ENCODE peak calls at places on chromosomes 16 and 17, in six cellular contexts. One of them, this sample, is unnamed.

GRCh38 chr17:40177275-40177874 is at the start of gene RAPGEFL1:
- DNase-seq in mesenchymal stem cell: peak; percentile 74
- DNase-seq in H1: no peak
- DNase-seq in mesendoderm: peak; percentile 88
- DNase-seq in IMR-90: peak; percentile 55
- DNase-seq in neuronal stem cell: peak; percentile 75
- DNase-seq in this sample: peak; percentile 69

GRCh38 chr16:72598696-72599095 is 426.7 kb upstream of the PMFBP1 start:
- DNase-seq in IMR-90: no peak
- DNase-seq in neuronal stem cell: no peak
- DNase-seq in mesendoderm: no peak
- DNase-seq in mesenchymal stem cell: no peak
- DNase-seq in H1: no peak
- DNase-seq in this sample: no peak

GRCh38 chr16:77723108-77723514 is 797 bp downstream of the NUDT7 start:
- DNase-seq in mesenchymal stem cell: peak; percentile 91
- DNase-seq in neuronal stem cell: no peak
- DNase-seq in H1: no peak
- DNase-seq in IMR-90: peak; percentile 72
- DNase-seq in mesendoderm: no peak
- DNase-seq in this sample: peak; percentile 2

GRCh38 chr17:4420692-4421131 is 13.0 kb upstream of the SPNS3 start:
- DNase-seq in IMR-90: peak; percentile 74
- DNase-seq in mesenchymal stem cell: peak; percentile 73
- DNase-seq in neuronal stem cell: peak; percentile 73
- DNase-seq in H1: no peak
- DNase-seq in mesendoderm: peak; percentile 86
- DNase-seq in this sample: peak; percentile 43

GRCh38 chr16:28003923-28004322 is 59.6 kb downstream of the GSG1L start:
- DNase-seq in mesendoderm: no peak
- DNase-seq in H1: no peak
- DNase-seq in IMR-90: no peak
- DNase-seq in mesenchymal stem cell: no peak
- DNase-seq in neuronal stem cell: no peak
- DNase-seq in this sample: no peak

GRCh38 chr17:48012151-48012520 is 25.5 kb downstream of the COPZ2 start:
- DNase-seq in H1: no peak
- DNase-seq in neuronal stem cell: no peak
- DNase-seq in mesenchymal stem cell: no peak
- DNase-seq in mesendoderm: peak; percentile 81
- DNase-seq in IMR-90: no peak
- DNase-seq in this sample: no peak

GRCh38 chr16:27310576-27311448 is 3.0 kb upstream of the IL4R start:
- DNase-seq in IMR-90: no peak
- DNase-seq in neuronal stem cell: no peak
- DNase-seq in H1: no peak
- DNase-seq in mesendoderm: no peak
- DNase-seq in mesenchymal stem cell: no peak
- DNase-seq in this sample: no peak

GRCh38 chr16:85687651-85688471 is 893 bp downstream of the GINS2 start:
- DNase-seq in H1: no peak
- DNase-seq in IMR-90: no peak
- DNase-seq in neuronal stem cell: no peak
- DNase-seq in mesendoderm: no peak
- DNase-seq in mesenchymal stem cell: no peak
- DNase-seq in this sample: no peak

GRCh38 chr17:56593741-56594527 is 435 bp downstream of the NOG start:
- DNase-seq in mesenchymal stem cell: peak; percentile 83
- DNase-seq in neuronal stem cell: no peak
- DNase-seq in IMR-90: peak; percentile 71
- DNase-seq in mesendoderm: no peak
- DNase-seq in H1: no peak
- DNase-seq in this sample: peak; percentile 48

GRCh38 chr16:11674818-11675560 is 6.7 kb downstream of the SNN start:
- DNase-seq in IMR-90: peak; percentile 51
- DNase-seq in H1: no peak
- DNase-seq in mesendoderm: no peak
- DNase-seq in mesenchymal stem cell: peak; percentile 52
- DNase-seq in neuronal stem cell: no peak
- DNase-seq in this sample: no peak

GRCh38 chr16:73054131-73054496 is 6.2 kb upstream of the ZFHX3 start:
- DNase-seq in IMR-90: no peak
- DNase-seq in mesenchymal stem cell: no peak
- DNase-seq in neuronal stem cell: no peak
- DNase-seq in mesendoderm: no peak
- DNase-seq in H1: no peak
- DNase-seq in this sample: no peak

GRCh38 chr17:68600123-68600880 is 865 bp downstream of the FAM20A start:
- DNase-seq in mesenchymal stem cell: peak; percentile 14
- DNase-seq in H1: no peak
- DNase-seq in IMR-90: no peak
- DNase-seq in neuronal stem cell: peak; percentile 44
- DNase-seq in mesendoderm: peak; percentile 74
- DNase-seq in this sample: peak; percentile 40

GRCh38 chr16:56748191-56748590 is 18.3 kb downstream of the NUP93 start:
- DNase-seq in neuronal stem cell: no peak
- DNase-seq in H1: no peak
- DNase-seq in mesendoderm: no peak
- DNase-seq in IMR-90: no peak
- DNase-seq in mesenchymal stem cell: no peak
- DNase-seq in this sample: no peak

GRCh38 chr16:88593489-88593888 is 23.3 kb downstream of the ZC3H18 start:
- DNase-seq in IMR-90: no peak
- DNase-seq in mesendoderm: no peak
- DNase-seq in H1: no peak
- DNase-seq in neuronal stem cell: no peak
- DNase-seq in mesenchymal stem cell: no peak
- DNase-seq in this sample: no peak

GRCh38 chr16:48291754-48292153 is 44.4 kb upstream of the ABCC11 start:
- DNase-seq in IMR-90: no peak
- DNase-seq in neuronal stem cell: no peak
- DNase-seq in mesendoderm: no peak
- DNase-seq in H1: no peak
- DNase-seq in mesenchymal stem cell: no peak
- DNase-seq in this sample: no peak
- H2BK120ac ChIP-seq in IMR-90: no peak overlapping the region
- H2BK120ac ChIP-seq in neuronal stem cell: no peak overlapping the region
- H2BK120ac ChIP-seq in mesendoderm: no peak overlapping the region
- H2BK120ac ChIP-seq in H1: no peak overlapping the region
- H2BK120ac ChIP-seq in mesenchymal stem cell: no peak overlapping the region
- H2BK120ac ChIP-seq in this sample: no peak overlapping the region

DNA sequence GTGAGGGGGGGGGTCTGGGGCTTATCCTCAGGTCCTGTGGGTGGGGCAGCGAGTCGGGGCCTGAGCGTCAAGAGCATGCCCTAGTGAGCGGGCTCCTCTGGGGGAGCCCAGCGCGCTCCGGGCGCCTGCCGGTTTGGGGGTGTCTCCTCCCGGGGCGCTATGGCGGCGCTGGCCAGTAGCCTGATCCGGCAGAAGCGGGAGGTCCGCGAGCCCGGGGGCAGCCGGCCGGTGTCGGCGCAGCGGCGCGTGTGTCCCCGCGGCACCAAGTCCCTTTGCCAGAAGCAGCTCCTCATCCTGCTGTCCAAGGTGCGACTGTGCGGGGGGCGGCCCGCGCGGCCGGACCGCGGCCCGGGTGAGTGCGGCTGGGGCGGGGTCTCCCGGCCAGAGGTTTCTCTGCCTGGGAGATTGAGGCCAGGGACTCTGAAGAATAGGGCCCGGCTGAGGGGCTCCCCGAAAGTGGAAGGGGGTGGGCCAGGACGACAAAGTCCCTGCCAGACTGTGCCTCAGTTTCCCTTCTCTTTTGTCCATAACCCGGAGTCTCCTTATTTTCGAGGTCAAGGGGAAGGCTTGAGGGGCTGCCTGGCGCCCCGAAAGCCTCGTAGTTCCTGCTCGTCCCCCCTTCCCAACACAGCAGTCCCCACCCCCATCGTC is at the start of gene FGF11:
- DNase-seq in H1: no peak
- DNase-seq in IMR-90: no peak
- DNase-seq in mesenchymal stem cell: no peak
- DNase-seq in neuronal stem cell: no peak
- DNase-seq in mesendoderm: no peak
- DNase-seq in this sample: no peak
- H3K4me3 ChIP-seq in H1: peak within 1 kb of the TSS; percentile 65
- H3K4me3 ChIP-seq in IMR-90: peak within 1 kb of the TSS; percentile 48
- H3K4me3 ChIP-seq in mesenchymal stem cell: peak within 1 kb of the TSS; percentile 57
- H3K4me3 ChIP-seq in neuronal stem cell: peak within 1 kb of the TSS; percentile 98
- H3K4me3 ChIP-seq in mesendoderm: peak within 1 kb of the TSS; percentile 87
- H3K4me3 ChIP-seq in this sample: peak within 1 kb of the TSS; percentile 74

DNA sequence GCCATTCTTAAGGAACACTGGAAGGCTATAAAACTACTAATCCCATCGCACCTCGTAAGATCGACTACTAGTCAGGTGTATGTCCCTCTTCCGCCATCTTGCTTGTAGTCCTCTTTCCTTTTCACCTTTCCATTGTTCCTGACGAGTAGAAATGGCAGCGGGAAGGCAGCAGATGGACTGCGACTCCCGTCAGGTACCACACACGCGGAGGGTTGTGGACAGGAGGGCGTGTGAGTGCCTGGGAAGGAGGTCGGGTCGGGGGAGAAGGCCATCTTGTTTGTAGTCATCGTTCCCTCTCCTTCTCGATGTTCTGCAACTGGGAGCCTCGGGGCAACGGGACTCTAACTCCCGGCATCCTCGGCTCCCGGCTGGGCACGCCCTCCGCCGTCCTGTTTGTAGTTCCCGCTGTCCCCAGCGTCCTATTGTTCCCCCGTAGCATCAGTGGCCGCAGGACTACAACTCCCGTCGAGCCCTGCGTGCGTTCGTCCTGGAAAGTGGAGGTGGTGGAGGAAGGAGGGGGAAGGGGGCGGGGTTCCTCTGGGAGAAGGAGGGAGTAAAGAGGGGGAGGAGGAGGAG is 324 bp upstream of the FBXL19 start:
- DNase-seq in IMR-90: peak; percentile 99
- DNase-seq in mesendoderm: peak; percentile 100
- DNase-seq in mesenchymal stem cell: peak; percentile 100
- DNase-seq in neuronal stem cell: peak; percentile 100
- DNase-seq in H1: peak; percentile 99
- DNase-seq in this sample: peak; percentile 100
- H2BK120ac ChIP-seq in IMR-90: peak overlapping the region; percentile 92
- H2BK120ac ChIP-seq in mesendoderm: no peak overlapping the region
- H2BK120ac ChIP-seq in mesenchymal stem cell: peak overlapping the region; percentile 29
- H2BK120ac ChIP-seq in neuronal stem cell: no peak overlapping the region
- H2BK120ac ChIP-seq in H1: no peak overlapping the region
- H2BK120ac ChIP-seq in this sample: peak overlapping the region; percentile 57

GRCh38 chr16:84225571-84225970 is 14.2 kb downstream of the KCNG4 start:
- DNase-seq in mesendoderm: no peak
- DNase-seq in H1: no peak
- DNase-seq in mesenchymal stem cell: no peak
- DNase-seq in neuronal stem cell: no peak
- DNase-seq in IMR-90: no peak
- DNase-seq in this sample: no peak
- H3K4me3 ChIP-seq in mesendoderm: no peak overlapping the region
- H3K4me3 ChIP-seq in H1: no peak overlapping the region
- H3K4me3 ChIP-seq in mesenchymal stem cell: no peak overlapping the region
- H3K4me3 ChIP-seq in neuronal stem cell: peak overlapping the region; percentile 16
- H3K4me3 ChIP-seq in IMR-90: no peak overlapping the region
- H3K4me3 ChIP-seq in this sample: no peak overlapping the region

GRCh38 chr17:1714980-1715802 is 5.0 kb upstream of the TLCD2 start:
- DNase-seq in H1: no peak
- DNase-seq in mesenchymal stem cell: peak; percentile 91
- DNase-seq in neuronal stem cell: no peak
- DNase-seq in mesendoderm: peak; percentile 93
- DNase-seq in IMR-90: peak; percentile 88
- DNase-seq in this sample: peak; percentile 95

GRCh38 chr17:1715803-1716075 is 5.6 kb upstream of the TLCD2 start:
- DNase-seq in mesendoderm: no peak
- DNase-seq in H1: no peak
- DNase-seq in neuronal stem cell: no peak
- DNase-seq in mesenchymal stem cell: no peak
- DNase-seq in IMR-90: no peak
- DNase-seq in this sample: no peak

GRCh38 chr17:1718362-1719165 is 5.9 kb upstream of the WDR81 start:
- DNase-seq in mesendoderm: no peak
- DNase-seq in mesenchymal stem cell: no peak
- DNase-seq in neuronal stem cell: no peak
- DNase-seq in IMR-90: no peak
- DNase-seq in H1: no peak
- DNase-seq in this sample: peak; percentile 13

GRCh38 chr17:1716076-1716911 is 6.1 kb upstream of the TLCD2 start:
- DNase-seq in H1: peak; percentile 100
- DNase-seq in IMR-90: peak; percentile 100
- DNase-seq in mesendoderm: peak; percentile 100
- DNase-seq in neuronal stem cell: peak; percentile 100
- DNase-seq in mesenchymal stem cell: peak; percentile 100
- DNase-seq in this sample: peak; percentile 100

GRCh38 chr17:1716912-1717695 is 6.9 kb upstream of the TLCD2 start:
- DNase-seq in mesenchymal stem cell: peak; percentile 100
- DNase-seq in mesendoderm: peak; percentile 100
- DNase-seq in neuronal stem cell: peak; percentile 98
- DNase-seq in H1: peak; percentile 95
- DNase-seq in IMR-90: peak; percentile 99
- DNase-seq in this sample: peak; percentile 97
- H2BK120ac ChIP-seq in mesenchymal stem cell: peak overlapping the region; percentile 94
- H2BK120ac ChIP-seq in mesendoderm: peak overlapping the region; percentile 99
- H2BK120ac ChIP-seq in neuronal stem cell: peak overlapping the region; percentile 77
- H2BK120ac ChIP-seq in H1: peak overlapping the region; percentile 86
- H2BK120ac ChIP-seq in IMR-90: peak overlapping the region; percentile 98
- H2BK120ac ChIP-seq in this sample: peak overlapping the region; percentile 99

DNA sequence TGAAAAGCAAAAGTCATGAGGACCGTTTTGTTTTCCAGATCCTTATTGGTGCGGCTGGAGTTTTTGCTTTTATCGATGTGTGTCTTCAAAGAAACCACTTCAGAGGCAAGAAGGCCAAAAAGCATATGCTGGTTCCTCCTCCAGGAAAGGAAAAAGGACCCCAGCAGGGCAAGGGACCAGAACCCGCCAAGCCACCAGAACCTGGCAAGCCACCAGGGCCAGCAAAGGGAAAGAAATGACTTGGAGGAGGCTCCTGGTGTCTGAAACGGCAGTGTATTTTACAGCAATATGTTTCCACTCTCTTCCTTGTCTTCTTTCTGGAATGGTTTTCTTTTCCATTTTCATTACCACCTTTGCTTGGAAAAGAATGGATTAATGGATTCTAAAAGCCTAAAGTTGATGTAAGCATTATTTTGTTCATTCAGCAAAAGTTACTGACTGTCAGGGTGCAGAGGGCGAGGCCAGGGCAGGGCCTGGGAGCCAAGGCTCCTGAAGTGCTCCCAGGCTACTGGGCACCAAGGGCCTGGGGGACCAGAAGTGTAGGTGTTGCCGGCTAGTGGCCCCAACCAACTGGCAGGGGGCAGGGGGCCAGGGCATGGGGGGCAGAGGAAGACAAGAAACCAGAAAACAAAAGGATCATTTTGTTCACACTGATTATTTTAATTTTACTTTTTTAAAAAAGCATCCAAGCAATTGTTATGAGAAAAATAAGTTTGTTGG is 8.8 kb downstream of the CMTM2 start:
- DNase-seq in neuronal stem cell: no peak
- DNase-seq in IMR-90: no peak
- DNase-seq in H1: no peak
- DNase-seq in mesendoderm: no peak
- DNase-seq in mesenchymal stem cell: no peak
- DNase-seq in this sample: no peak
- H3K4me3 ChIP-seq in neuronal stem cell: no peak overlapping the region
- H3K4me3 ChIP-seq in IMR-90: no peak overlapping the region
- H3K4me3 ChIP-seq in H1: no peak overlapping the region
- H3K4me3 ChIP-seq in mesendoderm: no peak overlapping the region
- H3K4me3 ChIP-seq in mesenchymal stem cell: no peak overlapping the region
- H3K4me3 ChIP-seq in this sample: no peak overlapping the region